ENCODE peak calls at places on chromosomes 2 and 18, in six cellular contexts. S, I, O, B, M and T are unnamed samples.

GRCh38 chr2:190996338-190996946 is 17.5 kb downstream of the STAT1 start:
- DNase-seq in O (no peak), B (peak; percentile 49), S (peak; percentile 47), M (peak; percentile 44), I (peak; percentile 50), T (no peak)

GRCh38 chr2:121333834-121334558 is 49.0 kb upstream of the TFCP2L1 start:
- DNase-seq in O (no peak), B (no peak), S (no peak), I (no peak), M (no peak), T (no peak)

GRCh38 chr18:48929951-48930713 is 20.6 kb downstream of the SMAD7 start:
- DNase-seq in M (no peak), O (peak; percentile 59), B (no peak), I (peak; percentile 81), S (peak; percentile 50), T (no peak)

GRCh38 chr2:23475036-23475435 is 90.1 kb downstream of the KLHL29 start:
- DNase-seq in S (no peak), M (no peak), O (no peak), B (no peak), I (no peak), T (no peak)

GRCh38 chr18:13253786-13254755 is 35.5 kb downstream of the LDLRAD4 start:
- DNase-seq in B (no peak), M (no peak), S (no peak), O (peak; percentile 15), I (no peak), T (no peak)

GRCh38 chr2:2735041-2735440 is 404.0 kb upstream of the MYT1L start:
- DNase-seq in B (no peak), S (no peak), I (no peak), M (peak; percentile 89), O (no peak), T (no peak)

GRCh38 chr2:19607931-19608762 is 249.7 kb upstream of the OSR1 start:
- DNase-seq in M (peak; percentile 40), O (no peak), I (peak; percentile 76), S (peak; percentile 99), B (no peak), T (peak; percentile 61)

GRCh38 chr2:97931118-97931850 is 64.5 kb downstream of the TMEM131 start:
- DNase-seq in I (no peak), S (no peak), B (no peak), M (no peak), O (no peak), T (no peak)

GRCh38 chr18:45658756-45659155 is 43.5 kb downstream of the SLC14A2 start:
- DNase-seq in M (peak; percentile 69), I (no peak), O (no peak), B (no peak), S (peak; percentile 78), T (no peak)

GRCh38 chr2:103459302-103459701 is 697.5 kb downstream of the TMEM182 start:
- DNase-seq in M (no peak), S (no peak), I (no peak), B (no peak), O (no peak), T (no peak)

GRCh38 chr18:78659748-78660147 is 319.9 kb upstream of the SALL3 start:
- DNase-seq in I (no peak), O (no peak), M (no peak), B (no peak), S (no peak), T (no peak)

GRCh38 chr2:241613018-241613780 is 23.8 kb downstream of the THAP4 start:
- DNase-seq in S (peak; percentile 30), M (no peak), B (no peak), I (peak; percentile 84), O (no peak), T (peak; percentile 70)

GRCh38 chr2:241853651-241854341 is 4.9 kb downstream of the PDCD1 start:
- DNase-seq in O (no peak), B (no peak), M (no peak), S (no peak), I (no peak), T (no peak)

GRCh38 chr2:26001743-26002341 is 19.5 kb upstream of the KIF3C start:
- DNase-seq in B (no peak), I (peak; percentile 86), M (no peak), O (peak; percentile 78), S (peak; percentile 49), T (no peak)

GRCh38 chr2:231104115-231104713 is 20.6 kb downstream of the HTR2B start:
- DNase-seq in I (peak; percentile 83), M (peak; percentile 61), O (peak; percentile 76), B (peak; percentile 62), S (peak; percentile 77), T (peak; percentile 63)

GRCh38 chr18:37637451-37637850 is 71.9 kb upstream of the CELF4 start:
- DNase-seq in S (no peak), M (no peak), B (no peak), I (no peak), O (no peak), T (no peak)

GRCh38 chr18:37630326-37630725 is 64.7 kb upstream of the CELF4 start:
- DNase-seq in O (no peak), I (no peak), S (no peak), M (no peak), B (no peak), T (no peak)

GRCh38 chr18:37631422-37631821 is 65.8 kb upstream of the CELF4 start:
- DNase-seq in B (no peak), O (no peak), S (no peak), M (no peak), I (no peak), T (no peak)

GRCh38 chr18:37636831-37637230 is 71.2 kb upstream of the CELF4 start:
- DNase-seq in I (no peak), S (no peak), B (no peak), O (no peak), M (no peak), T (no peak)

DNA sequence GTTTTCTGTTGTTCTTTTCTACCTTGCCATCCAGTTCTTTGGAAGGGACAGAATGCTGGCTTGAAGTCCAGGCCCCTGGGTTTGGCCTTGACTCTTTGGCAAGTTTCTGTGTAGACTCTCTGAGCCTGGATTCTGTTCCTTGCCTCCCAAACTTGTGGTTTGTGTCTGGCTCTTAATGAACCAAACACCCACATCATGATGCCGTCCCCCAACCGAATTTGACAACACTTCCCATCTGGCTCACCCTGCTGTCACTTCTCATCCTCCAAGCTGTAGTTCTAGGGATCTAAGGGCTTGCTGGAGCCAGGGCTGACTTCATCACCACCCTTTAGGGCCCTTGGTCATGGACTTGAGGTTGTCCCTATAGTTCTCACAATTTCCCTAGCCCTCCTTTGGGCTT is 68.9 kb upstream of the CELF4 start:
- DNase-seq in I (no peak), O (no peak), B (no peak), S (no peak), M (no peak), T (no peak)
- TF ChIP-seq CTCF in I (no peak), O (no peak), B (no peak), S (no peak), M (no peak), T (no peak)

GRCh38 chr2:162343824-162344616 is at the start of gene GCA:
- DNase-seq in M (peak; percentile 99), S (peak; percentile 93), I (peak; percentile 91), B (peak; percentile 97), O (peak; percentile 96), T (peak; percentile 90)

GRCh38 chr2:162343492-162343823 is 474 bp upstream of the GCA start:
- DNase-seq in O (no peak), B (no peak), S (no peak), I (no peak), M (no peak), T (no peak)

GRCh38 chr2:162344617-162344950 is 652 bp downstream of the GCA start:
- DNase-seq in S (no peak), I (no peak), B (no peak), O (no peak), M (no peak), T (no peak)

GRCh38 chr2:162342841-162343240 is 1.1 kb upstream of the GCA start:
- DNase-seq in B (no peak), S (no peak), M (no peak), O (no peak), I (no peak), T (no peak)

DNA sequence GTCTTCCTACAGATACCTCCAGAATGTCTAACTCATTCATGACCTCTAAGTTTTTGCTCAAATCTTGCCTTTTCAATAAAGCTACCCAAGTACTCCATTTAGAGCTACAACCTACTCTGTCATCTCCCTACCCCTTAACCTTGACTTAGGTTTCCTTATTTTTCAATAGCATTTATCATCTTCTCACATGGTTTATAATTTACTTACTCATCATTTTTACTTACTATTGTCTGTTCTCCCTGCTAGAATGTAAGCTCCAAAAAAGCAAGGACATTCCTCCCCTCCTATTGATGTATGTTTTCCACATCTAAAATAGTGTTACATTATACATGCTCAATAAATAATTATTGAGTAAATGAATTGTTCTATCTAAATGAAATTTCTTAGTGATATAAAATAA is 3.1 kb upstream of the GCA start:
- DNase-seq in M (no peak), S (no peak), B (no peak), O (no peak), I (no peak), T (no peak)
- TF ChIP-seq CTCF in M (no peak), S (no peak), B (no peak), O (no peak), I (no peak), T (no peak)

GRCh38 chr2:208820289-208820688 is 413.7 kb downstream of the PTH2R start:
- DNase-seq in S (no peak), I (no peak), B (no peak), O (no peak), M (peak; percentile 57), T (no peak)
- TF ChIP-seq CTCF in S (peak; percentile 1), I (no peak), B (no peak), O (no peak), M (peak; percentile 41), T (peak; percentile 2)

GRCh38 chr2:174344716-174345472 is 10.1 kb downstream of the SP9 start:
- DNase-seq in B (no peak), I (peak; percentile 45), S (peak; percentile 68), M (peak; percentile 76), O (no peak), T (peak; percentile 23)
- TF ChIP-seq CTCF in B (peak; percentile 75), I (peak; percentile 31), S (peak; percentile 42), M (peak; percentile 41), O (peak; percentile 27), T (no peak)

GRCh38 chr18:75130591-75131274 is 78.2 kb downstream of the PTGR3 start:
- DNase-seq in S (peak; percentile 25), I (peak; percentile 18), M (no peak), O (no peak), B (no peak), T (peak; percentile 8)
- TF ChIP-seq CTCF in S (peak; percentile 40), I (no peak), M (no peak), O (no peak), B (no peak), T (peak; percentile 46)